ENCODE peak calls at places on chromosomes 2 and 18, in eight cellular contexts. X, B, Y, O, T, W, U and A are unnamed samples.
A peak's percentile ranks its signal among the peaks of the same experiment; 100 is the strongest.

GRCh38 chr2:223019390-223019930 is 32.5 kb upstream of the KCNE4 start:
- DNase-seq in U (no peak), T (no peak), B (peak; percentile 45), O (no peak), W (no peak), Y (no peak), X (no peak), A (no peak)

GRCh38 chr2:128625966-128626757 is 307.5 kb upstream of the HS6ST1 start:
- DNase-seq in X (no peak), B (no peak), W (no peak), Y (no peak), T (no peak), U (no peak), O (no peak), A (no peak)

GRCh38 chr2:134917219-134917957 is 1.2 kb upstream of the CCNT2 start:
- DNase-seq in B (no peak), Y (no peak), T (peak; percentile 8), U (peak; percentile 8), X (no peak), O (no peak), W (no peak), A (peak; percentile 4)

GRCh38 chr18:59272221-59272888 is 899 bp downstream of the RAX start:
- DNase-seq in W (no peak), X (no peak), O (no peak), Y (no peak), T (no peak), U (no peak), B (no peak), A (no peak)

GRCh38 chr2:210752532-210752931 is 196.1 kb downstream of the CPS1 start:
- DNase-seq in T (no peak), W (peak; percentile 55), Y (no peak), X (no peak), O (no peak), U (no peak), B (peak; percentile 97), A (no peak)

GRCh38 chr2:240299710-240300068 is 135.8 kb upstream of the GPC1 start:
- DNase-seq in U (no peak), T (no peak), O (no peak), Y (no peak), B (no peak), W (no peak), X (no peak), A (no peak)

GRCh38 chr18:59060540-59060939 is 79.1 kb upstream of the SEC11C start:
- DNase-seq in T (peak; percentile 52), U (no peak), Y (no peak), W (no peak), O (no peak), X (no peak), B (no peak), A (no peak)

GRCh38 chr2:182377467-182377866 is 49.4 kb downstream of the PDE1A start:
- DNase-seq in U (no peak), O (no peak), X (no peak), T (no peak), Y (no peak), B (no peak), W (no peak), A (no peak)

GRCh38 chr2:233707979-233708644 is 4.6 kb upstream of the UGT1A5 start:
- DNase-seq in T (no peak), X (no peak), U (no peak), B (no peak), W (no peak), O (no peak), Y (no peak), A (no peak)

GRCh38 chr18:49768051-49768391 is 45.3 kb downstream of the ACAA2 start:
- DNase-seq in T (peak; percentile 74), U (peak; percentile 48), W (peak; percentile 66), O (no peak), Y (peak; percentile 51), X (no peak), B (peak; percentile 85), A (no peak)

GRCh38 chr2:156112323-156112722 is 220.2 kb downstream of the NR4A2 start:
- DNase-seq in O (no peak), W (no peak), B (no peak), Y (no peak), U (no peak), X (no peak), T (no peak), A (no peak)

GRCh38 chr2:215736653-215737290 is 276.6 kb downstream of the MREG start:
- DNase-seq in U (no peak), X (no peak), T (peak; percentile 23), O (no peak), Y (peak; percentile 54), W (peak; percentile 20), B (no peak), A (no peak)

GRCh38 chr2:74646829-74647482 is 1.2 kb downstream of the M1AP start:
- DNase-seq in B (no peak), W (no peak), Y (no peak), U (no peak), T (no peak), O (no peak), X (no peak), A (no peak)

GRCh38 chr2:64448069-64448468 is 5.9 kb upstream of the LGALSL start:
- DNase-seq in U (no peak), W (no peak), X (no peak), B (no peak), Y (no peak), T (peak; percentile 53), O (no peak), A (no peak)

GRCh38 chr2:152542995-152543481 is 174.2 kb downstream of the PRPF40A start:
- DNase-seq in U (peak; percentile 48), B (no peak), W (no peak), T (peak; percentile 97), O (no peak), Y (peak; percentile 88), X (no peak), A (no peak)

GRCh38 chr18:48989304-48990284 is 38.8 kb upstream of the SMAD7 start:
- DNase-seq in B (no peak), W (no peak), O (no peak), Y (no peak), T (peak; percentile 71), X (no peak), U (no peak), A (no peak)

GRCh38 chr2:241141214-241141770 is 8.0 kb downstream of the PASK start:
- DNase-seq in Y (no peak), B (no peak), W (no peak), O (no peak), U (no peak), X (no peak), T (no peak), A (no peak)

GRCh38 chr2:70354264-70354949 is 52.5 kb upstream of the FAM136A start:
- DNase-seq in O (no peak), X (no peak), B (no peak), U (no peak), Y (peak; percentile 58), W (no peak), T (peak; percentile 62), A (no peak)

GRCh38 chr2:37561615-37562569 is 109.5 kb downstream of the CDC42EP3 start:
- DNase-seq in T (peak; percentile 96), W (no peak), X (no peak), U (no peak), O (no peak), B (no peak), Y (peak; percentile 56), A (no peak)

GRCh38 chr2:156346731-156347130 is 14.2 kb upstream of the NR4A2 start:
- DNase-seq in O (no peak), Y (no peak), T (peak; percentile 52), U (no peak), X (no peak), W (no peak), B (no peak), A (no peak)